ENCODE peak calls at places on chromosomes 11 and 22, in seven cellular contexts. N, B, C, G, Y, A and S are unnamed samples.

GRCh38 chr11:96204721-96205459 is 138.1 kb downstream of the MAML2 start:
- DNase-seq in N (no peak), Y (no peak), G (no peak), A (no peak), C (peak; percentile 58), B (no peak), S (peak; percentile 30)

GRCh38 chr11:69914286-69915150 is 95.3 kb upstream of the FGF3 start:
- DNase-seq in B (no peak), C (no peak), G (no peak), Y (no peak), A (peak; percentile 97), N (no peak), S (no peak)

GRCh38 chr11:114216804-114217195 is 79.4 kb upstream of the NNMT start:
- DNase-seq in A (no peak), G (no peak), N (no peak), Y (no peak), B (no peak), C (no peak), S (no peak)

GRCh38 chr11:125724125-125724524 is 22.0 kb upstream of the PATE1 start:
- DNase-seq in G (no peak), Y (no peak), A (peak; percentile 51), C (no peak), N (no peak), B (no peak), S (no peak)

GRCh38 chr11:36150986-36151385 is 138.2 kb downstream of the COMMD9 start:
- DNase-seq in Y (no peak), B (no peak), N (no peak), G (no peak), C (no peak), A (no peak), S (no peak)

GRCh38 chr11:28542556-28542955 is 434.4 kb downstream of the METTL15 start:
- DNase-seq in C (no peak), G (no peak), B (no peak), N (no peak), Y (no peak), A (peak; percentile 24), S (no peak)

GRCh38 chr11:11985016-11985715 is 23.3 kb downstream of the DKK3 start:
- DNase-seq in N (no peak), G (no peak), A (peak; percentile 49), C (no peak), B (no peak), Y (no peak), S (no peak)

GRCh38 chr22:50641696-50642607 is 14.0 kb upstream of the ARSA start:
- DNase-seq in N (no peak), Y (no peak), B (no peak), G (no peak), C (no peak), A (no peak), S (peak; percentile 75)

GRCh38 chr11:68012843-68013610 is 2.9 kb downstream of the ALDH3B1 start:
- DNase-seq in Y (peak; percentile 89), G (no peak), N (no peak), A (peak; percentile 99), C (no peak), B (no peak), S (no peak)

GRCh38 chr11:32421992-32422391 is 13.3 kb downstream of the WT1 start:
- DNase-seq in B (no peak), A (no peak), G (no peak), N (no peak), Y (no peak), C (no peak), S (no peak)

GRCh38 chr22:37196539-37197450 is 8.7 kb upstream of the C1QTNF6 start:
- DNase-seq in C (no peak), N (no peak), Y (peak; percentile 46), A (peak; percentile 84), G (no peak), B (no peak), S (no peak)

GRCh38 chr11:113014731-113015455 is 53.7 kb downstream of the NCAM1 start:
- DNase-seq in B (peak; percentile 25), N (no peak), Y (no peak), G (no peak), A (no peak), C (no peak), S (peak; percentile 49)

GRCh38 chr11:69888671-69889076 is 69.5 kb upstream of the FGF3 start:
- DNase-seq in A (peak; percentile 93), Y (peak; percentile 4), G (peak; percentile 77), N (peak; percentile 51), B (peak; percentile 84), C (peak; percentile 79), S (peak; percentile 61)

GRCh38 chr22:45159652-45160462 is 3.9 kb upstream of the NUP50 start:
- DNase-seq in B (peak; percentile 22), G (no peak), C (no peak), N (no peak), A (peak; percentile 23), Y (no peak), S (no peak)

GRCh38 chr22:38465673-38466490 is 2.0 kb upstream of the KDELR3 start:
- DNase-seq in B (no peak), Y (no peak), A (no peak), N (no peak), G (no peak), C (no peak), S (no peak)

GRCh38 chr22:28373841-28374240 is 305.8 kb downstream of the TTC28 start:
- DNase-seq in Y (no peak), N (no peak), G (no peak), C (no peak), B (no peak), A (no peak), S (no peak)

GRCh38 chr11:45045692-45046471 is 95.2 kb upstream of the TP53I11 start:
- DNase-seq in A (peak; percentile 83), N (no peak), G (peak; percentile 10), C (peak; percentile 5), Y (peak; percentile 14), B (no peak), S (no peak)

GRCh38 chr11:4134844-4135243 is 40.2 kb downstream of the RRM1 start:
- DNase-seq in A (peak; percentile 68), Y (peak; percentile 10), C (no peak), G (no peak), B (no peak), N (no peak), S (no peak)

GRCh38 chr11:2525166-2525861 is 80.5 kb downstream of the KCNQ1 start:
- DNase-seq in Y (no peak), A (no peak), B (no peak), N (no peak), C (peak; percentile 2), G (peak; percentile 1), S (no peak)

GRCh38 chr11:22635689-22636088 is 10.1 kb upstream of the FANCF start:
- DNase-seq in B (no peak), N (no peak), G (no peak), C (no peak), Y (no peak), A (no peak), S (peak; percentile 26)

GRCh38 chr11:118152020-118152551 is 537 bp downstream of the SCN4B start:
- DNase-seq in Y (no peak), G (no peak), A (no peak), B (no peak), N (no peak), C (no peak), S (no peak)

GRCh38 chr22:43901976-43902643 is 10.3 kb upstream of the PNPLA5 start:
- DNase-seq in N (no peak), B (no peak), G (no peak), A (no peak), Y (peak; percentile 84), C (no peak), S (no peak)

GRCh38 chr22:19039796-19040580 is 82.2 kb downstream of the DGCR2 start:
- DNase-seq in G (no peak), N (no peak), C (no peak), B (no peak), A (no peak), Y (no peak), S (no peak)

GRCh38 chr22:44691796-44692661 is 10.0 kb upstream of the PRR5 start:
- DNase-seq in Y (no peak), N (no peak), G (no peak), A (peak; percentile 60), C (no peak), B (no peak), S (no peak)

GRCh38 chr11:42234381-42235035 is 775.1 kb upstream of the LRRC4C start:
- DNase-seq in N (no peak), B (no peak), A (peak; percentile 66), C (no peak), G (no peak), Y (no peak), S (no peak)